ENCODE peak calls at places on chromosomes 16 and 17, in ten cellular contexts. T is EL; S is uterus; Y is activated naive CD4-positive, alpha-beta T cell treated with anti-CD3 and anti-CD28 coated beads, Interleukin-2, amount 10 ng/mL, durations not matched to agents 7 days and 5 days; O is SHP77; R is NCI-H2081; W is WTC11; H is H9; L is occipital lobe; K is stimulated activated CD8-positive, alpha-beta memory T cell treated with anti-CD3 and anti-CD28 coated beads, Interleukin-2, amount 100 ng/mL, for 48 hours. G is an unnamed sample.

GRCh38 chr16:79150128-79150527 is 450.4 kb downstream of the MAF start:
- DNase-seq in T (no peak), S (no peak), Y (no peak), O (no peak), R (no peak), W (no peak), H (no peak), L (no peak), K (no peak), G (no peak)

GRCh38 chr17:37743612-37743874 is 1.3 kb downstream of the HNF1B start:
- DNase-seq in T (no peak), S (no peak), Y (no peak), O (no peak), R (no peak), W (no peak), H (peak), L (no peak), K (no peak), G (no peak)

GRCh38 chr16:68475071-68475470 is 26.8 kb upstream of the SMPD3 start:
- DNase-seq in T (peak), S (no peak), Y (no peak), O (no peak), R (no peak), W (no peak), H (no peak), L (no peak), K (no peak), G (no peak)

GRCh38 chr17:64399071-64399766 is 8.6 kb upstream of the PECAM1 start:
- DNase-seq in T (no peak), S (no peak), Y (no peak), O (no peak), R (no peak), W (no peak), H (no peak), L (no peak), K (no peak), G (no peak)

GRCh38 chr16:364595-365491 is 5.5 kb downstream of the MRPL28 start:
- DNase-seq in T (no peak), S (no peak), Y (no peak), O (no peak), R (no peak), W (no peak), H (no peak), L (no peak), K (no peak), G (no peak)

GRCh38 chr17:44794699-44795413 is 35.2 kb downstream of the GJC1 start:
- DNase-seq in T (peak), S (no peak), Y (no peak), O (no peak), R (no peak), W (no peak), H (no peak), L (no peak), K (no peak), G (no peak)

GRCh38 chr16:17053536-17054160 is 417.1 kb downstream of the XYLT1 start:
- DNase-seq in T (no peak), S (no peak), Y (no peak), O (no peak), R (no peak), W (no peak), H (no peak), L (no peak), K (no peak), G (no peak)

GRCh38 chr16:31132303-31132978 is 3.1 kb downstream of the PRSS8 start:
- DNase-seq in T (no peak), S (no peak), Y (no peak), O (no peak), R (no peak), W (no peak), H (no peak), L (no peak), K (no peak), G (no peak)

GRCh38 chr16:69057400-69058378 is 47.8 kb upstream of the HAS3 start:
- DNase-seq in T (peak), S (peak), Y (no peak), O (peak), R (peak), W (no peak), H (no peak), L (no peak), K (no peak), G (no peak)

GRCh38 chr17:64736804-64737492 is 74.8 kb upstream of the SMURF2 start:
- DNase-seq in T (peak), S (no peak), Y (peak), O (peak), R (peak), W (peak), H (peak), L (no peak), K (no peak), G (no peak)

GRCh38 chr16:73418051-73418450 is 370.1 kb upstream of the ZFHX3 start:
- DNase-seq in T (no peak), S (no peak), Y (no peak), O (no peak), R (no peak), W (no peak), H (no peak), L (no peak), K (no peak), G (no peak)

GRCh38 chr17:2067559-2067958 is 12.7 kb downstream of the HIC1 start:
- DNase-seq in T (peak), S (peak), Y (no peak), O (no peak), R (peak), W (no peak), H (no peak), L (no peak), K (no peak), G (no peak)

GRCh38 chr17:6106212-6106611 is 36.0 kb downstream of the WSCD1 start:
- DNase-seq in T (no peak), S (no peak), Y (no peak), O (no peak), R (no peak), W (no peak), H (no peak), L (no peak), K (no peak), G (no peak)

GRCh38 chr16:75261590-75262078 is 10.2 kb upstream of the BCAR1 start:
- DNase-seq in T (no peak), S (no peak), Y (no peak), O (no peak), R (no peak), W (no peak), H (no peak), L (no peak), K (no peak), G (no peak)

GRCh38 chr17:47791025-47791424 is 30.6 kb downstream of the OSBPL7 start:
- DNase-seq in T (no peak), S (no peak), Y (no peak), O (no peak), R (no peak), W (no peak), H (no peak), L (no peak), K (no peak), G (no peak)

GRCh38 chr17:47821424-47822379 is at the start of gene OSBPL7:
- DNase-seq in T (peak), S (peak), Y (peak), O (peak), R (peak), W (peak), H (peak), L (peak), K (peak), G (peak)

GRCh38 chr17:19904412-19904811 is 36.7 kb upstream of the ULK2 start:
- DNase-seq in T (peak), S (no peak), Y (no peak), O (no peak), R (no peak), W (no peak), H (no peak), L (no peak), K (no peak), G (no peak)

GRCh38 chr16:79862601-79863000 is 262.1 kb upstream of the MAF start:
- DNase-seq in T (no peak), S (no peak), Y (no peak), O (no peak), R (no peak), W (no peak), H (no peak), L (no peak), K (no peak), G (no peak)

GRCh38 chr17:35313875-35314409 is 59.5 kb downstream of the SLFN11 start:
- DNase-seq in T (no peak), S (peak), Y (peak), O (no peak), R (no peak), W (peak), H (peak), L (no peak), K (no peak), G (no peak)

GRCh38 chr17:79680381-79680780 is 50.4 kb upstream of the ENPP7 start:
- DNase-seq in T (no peak), S (no peak), Y (no peak), O (no peak), R (no peak), W (no peak), H (no peak), L (no peak), K (no peak), G (no peak)